ENCODE peak calls at places on chromosomes 5 and 9, in five cellular contexts. J, P, K, L and G are unnamed samples. For H3K4me1, the result is how much of the 10 kb centered on the place peaks cover.

GRCh38 chr9:77464591-77465125 is 183.5 kb downstream of the GNA14 start:
- DNase-seq in K (no peak), L (peak), J (no peak), P (no peak), G (no peak)

GRCh38 chr5:174608631-174609097 is 115.7 kb upstream of the MSX2 start:
- DNase-seq in P (peak), K (no peak), L (no peak), J (no peak), G (no peak)

GRCh38 chr5:136018814-136019777 is 9.7 kb upstream of the TGFBI start:
- DNase-seq in J (no peak), L (peak), K (no peak), P (no peak), G (no peak)

GRCh38 chr5:172877496-172878260 is 43.6 kb downstream of the ERGIC1 start:
- DNase-seq in L (no peak), P (no peak), K (no peak), J (no peak), G (no peak)

GRCh38 chr9:86674475-86674874 is 272.8 kb downstream of the GAS1 start:
- DNase-seq in P (no peak), L (no peak), K (no peak), J (no peak), G (no peak)

GRCh38 chr9:109274768-109275596 is 45.9 kb downstream of the EPB41L4B start:
- DNase-seq in K (no peak), P (peak), J (no peak), L (no peak), G (no peak)

GRCh38 chr9:93267681-93268505 is 84.0 kb downstream of the WNK2 start:
- DNase-seq in L (no peak), K (no peak), P (peak), J (no peak), G (no peak)

GRCh38 chr5:173973614-173973969 is 15.4 kb upstream of the C5orf47 start:
- DNase-seq in J (peak), K (no peak), P (peak), L (no peak), G (no peak)

GRCh38 chr5:93311825-93312224 is 269.2 kb downstream of the NR2F1-AS1 start:
- DNase-seq in J (no peak), P (no peak), K (no peak), L (no peak), G (no peak)

GRCh38 chr9:93266521-93267001 is 82.6 kb downstream of the WNK2 start:
- DNase-seq in L (no peak), J (no peak), P (no peak), K (no peak), G (no peak)

GRCh38 chr5:56543431-56544385 is 271.6 kb upstream of the MAP3K1 start:
- DNase-seq in K (no peak), L (peak), P (no peak), J (no peak), G (no peak)

GRCh38 chr9:93894691-93895079 is 60.5 kb downstream of the BARX1 start:
- DNase-seq in J (no peak), L (no peak), K (no peak), P (peak), G (no peak)

GRCh38 chr9:25556535-25556934 is 121.7 kb downstream of the TUSC1 start:
- DNase-seq in P (no peak), L (no peak), K (no peak), J (no peak), G (no peak)

GRCh38 chr9:135151905-135152304 is 64.4 kb downstream of the OLFM1 start:
- DNase-seq in K (no peak), J (no peak), L (no peak), P (no peak), G (no peak)

GRCh38 chr5:144332265-144332664 is 161.6 kb downstream of the KCTD16 start:
- DNase-seq in P (no peak), L (peak), J (no peak), K (no peak), G (no peak)

GRCh38 chr5:116144103-116144502 is 59.3 kb downstream of the COMMD10 start:
- DNase-seq in J (no peak), P (no peak), K (no peak), L (peak), G (no peak)

GRCh38 chr5:144390133-144390532 is 219.5 kb downstream of the KCTD16 start:
- DNase-seq in L (peak), J (no peak), K (no peak), P (no peak), G (no peak)

GRCh38 chr5:95081500-95082355 is 203.2 kb downstream of the MCTP1 start:
- DNase-seq in J (peak), P (no peak), L (peak), K (no peak), G (no peak)

GRCh38 chr5:116671211-116671736 is 96.7 kb upstream of the SEMA6A start:
- DNase-seq in P (no peak), K (no peak), L (no peak), J (no peak), G (no peak)

GRCh38 chr5:150570333-150570732 is 62.4 kb downstream of the NDST1 start:
- DNase-seq in J (no peak), P (no peak), L (no peak), K (no peak), G (no peak)

GRCh38 chr5:61784337-61784736 is 452.3 kb downstream of the ZSWIM6 start:
- DNase-seq in L (no peak), P (no peak), J (no peak), K (no peak), G (no peak)

GRCh38 chr5:53080271-53080670 is 29.3 kb downstream of the MOCS2 start:
- DNase-seq in L (no peak), K (no peak), P (no peak), J (no peak), G (peak)

GRCh38 chr5:61306531-61307195 is 25.4 kb upstream of the ZSWIM6 start:
- DNase-seq in K (no peak), P (no peak), L (peak), J (no peak), G (no peak)

GRCh38 chr5:131595088-131596033 is 39.7 kb downstream of the RAPGEF6 start:
- DNase-seq in P (no peak), J (no peak), L (no peak), K (no peak), G (peak)

GRCh38 chr9:78453450-78453849 is 156.5 kb downstream of the PSAT1 start:
- DNase-seq in P (no peak), L (no peak), J (no peak), K (no peak), G (no peak)

DNA sequence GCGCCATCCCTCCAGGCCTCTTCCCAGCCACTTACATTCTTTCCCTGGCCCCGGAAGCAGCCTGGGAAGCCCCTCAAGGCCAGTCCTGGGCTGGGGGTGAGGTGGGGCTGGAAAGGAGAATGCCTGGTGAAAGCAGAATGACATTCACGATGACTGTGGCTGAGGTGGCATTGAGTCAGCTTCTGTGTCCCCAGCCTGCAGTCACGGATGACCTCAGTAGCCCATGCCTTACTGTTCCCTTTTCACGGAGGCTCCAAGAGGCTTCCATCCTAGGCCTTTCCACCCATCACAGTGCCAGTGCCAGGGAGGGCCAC is 2.7 kb downstream of the PRDM12 start:
- DNase-seq in K (no peak), J (no peak), L (no peak), P (no peak), G (no peak)
- H3K4me3 ChIP-seq in K (no peak), J (no peak), L (no peak), P (no peak), G (no peak)

DNA sequence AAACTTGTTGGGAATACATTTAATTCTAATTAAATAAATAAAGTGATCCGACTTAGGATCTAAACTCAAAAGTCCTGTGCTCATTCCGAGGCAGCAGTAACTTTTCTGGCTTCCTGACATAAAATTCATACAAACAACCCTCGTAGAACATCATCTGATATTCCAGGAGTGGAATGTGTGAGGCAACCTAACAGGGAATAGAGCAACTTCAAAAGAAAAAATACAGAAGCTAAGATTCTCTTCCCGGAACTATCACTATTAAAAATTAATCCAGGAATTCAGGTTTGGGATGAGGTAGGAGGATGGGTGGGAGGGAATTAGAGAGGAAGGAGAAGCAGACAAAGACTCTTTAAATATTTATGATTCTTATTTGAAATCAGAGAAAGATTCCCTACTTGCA is 32.9 kb upstream of the TRIO start:
- DNase-seq in L (peak), J (no peak), P (no peak), K (no peak), G (no peak)
- H3K4me1 ChIP-seq in L (under half), J (under half), P (under half), K (under half), G (under half)

GRCh38 chr9:136853596-136854112 is 1.5 kb downstream of the MAMDC4 start:
- DNase-seq in K (no peak), P (peak), L (no peak), J (no peak), G (peak)

GRCh38 chr9:136852664-136853595 is 784 bp downstream of the MAMDC4 start:
- DNase-seq in L (no peak), K (no peak), P (peak), J (no peak), G (no peak)

GRCh38 chr9:136854842-136855460 is 2.8 kb downstream of the MAMDC4 start:
- DNase-seq in L (no peak), J (no peak), K (no peak), P (peak), G (no peak)

GRCh38 chr9:136855461-136856077 is 3.4 kb downstream of the MAMDC4 start:
- DNase-seq in J (no peak), P (peak), L (no peak), K (no peak), G (no peak)

DNA sequence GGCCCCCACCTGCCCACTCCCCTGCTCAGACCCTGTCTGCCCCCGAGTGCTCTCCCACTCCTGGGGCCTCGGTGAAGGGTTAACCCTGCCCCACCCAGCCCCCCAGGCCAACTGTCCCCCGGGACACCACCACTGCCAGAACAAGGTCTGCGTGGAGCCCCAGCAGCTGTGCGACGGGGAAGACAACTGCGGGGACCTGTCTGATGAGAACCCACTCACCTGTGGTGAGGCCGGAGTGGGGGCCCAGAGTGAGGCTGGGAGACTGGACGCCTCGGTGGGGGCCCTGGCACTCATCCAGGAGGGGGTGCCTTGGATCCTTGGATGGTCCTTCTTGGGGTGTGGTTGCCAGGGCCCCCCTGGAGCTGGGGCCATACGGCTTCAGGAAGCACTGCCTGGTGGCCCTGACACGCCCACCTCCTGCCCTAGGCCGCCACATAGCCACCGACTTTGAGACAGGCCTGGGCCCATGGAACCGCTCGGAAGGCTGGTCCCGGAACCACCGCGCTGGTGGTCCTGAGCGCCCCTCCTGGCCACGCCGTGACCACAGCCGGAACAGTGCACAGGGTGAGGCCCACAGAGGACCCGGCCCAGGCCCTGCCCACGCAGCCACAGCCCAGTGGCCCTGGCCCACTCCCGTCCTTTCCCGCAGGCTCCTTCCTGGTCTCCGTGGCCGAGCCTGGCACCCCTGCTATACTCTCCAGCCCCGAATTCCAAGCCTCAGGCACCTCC is 2.1 kb downstream of the MAMDC4 start:
- DNase-seq in L (no peak), K (no peak), P (peak), J (no peak), G (no peak)
- H3K27ac ChIP-seq in L (no peak), K (no peak), P (no peak), J (no peak), G (no peak)

GRCh38 chr5:96958977-96959376 is 23.1 kb downstream of the LNPEP start:
- DNase-seq in J (no peak), P (no peak), L (no peak), K (no peak), G (no peak)

GRCh38 chr5:96966801-96967200 is 30.9 kb downstream of the LNPEP start:
- DNase-seq in K (no peak), J (no peak), P (no peak), L (no peak), G (no peak)

GRCh38 chr5:96963267-96963666 is 27.4 kb downstream of the LNPEP start:
- DNase-seq in K (no peak), L (peak), P (peak), J (no peak), G (no peak)

GRCh38 chr5:96961053-96961452 is 25.2 kb downstream of the LNPEP start:
- DNase-seq in J (no peak), P (no peak), L (no peak), K (no peak), G (peak)

DNA sequence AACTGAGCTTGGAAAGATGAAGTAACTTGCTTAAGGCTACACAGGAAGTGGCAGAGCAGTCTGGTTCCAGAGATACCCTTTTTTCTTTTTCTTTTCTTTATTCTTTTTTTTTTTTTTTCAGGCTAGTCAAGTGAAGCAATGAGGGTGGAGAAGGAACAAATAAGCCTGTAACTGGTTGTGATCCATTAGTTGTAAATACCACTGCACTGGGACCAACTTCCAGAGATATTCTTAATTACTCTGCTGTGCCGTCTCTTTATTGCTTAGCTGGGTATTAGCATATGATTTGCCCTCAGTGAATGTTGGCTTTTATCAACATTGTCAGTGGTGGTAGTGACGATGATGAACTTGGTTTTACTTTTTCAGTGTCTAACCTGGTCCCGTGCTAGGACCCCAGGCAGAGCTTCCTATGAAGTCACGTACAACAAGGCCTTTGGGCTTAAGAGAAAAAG is 26.7 kb downstream of the LNPEP start:
- DNase-seq in P (no peak), J (no peak), L (no peak), K (no peak), G (no peak)
- H3K4me3 ChIP-seq in P (no peak), J (no peak), L (no peak), K (no peak), G (peak)